ENCODE peak calls at places on chromosomes 7 and 10, in five cellular contexts. S is brain microvascular endothelial cell; U is cardiac muscle cell; P is A673; D is CD4-positive, alpha-beta memory T cell. Y is an unnamed sample.

GRCh38 chr10:111756541-111757061 is 427.0 kb downstream of the GPAM start:
- DNase-seq in P (peak; percentile 73), D (no peak), S (no peak), U (peak; percentile 72), Y (peak; percentile 91)

GRCh38 chr7:116404389-116404788 is 95.1 kb upstream of the CAV2 start:
- DNase-seq in S (no peak), P (no peak), D (no peak), U (no peak), Y (no peak)

GRCh38 chr7:26959290-26959689 is 94.9 kb upstream of the SKAP2 start:
- DNase-seq in S (no peak), U (no peak), P (no peak), D (no peak), Y (no peak)

GRCh38 chr7:121140790-121141189 is 152.3 kb downstream of the CPED1 start:
- DNase-seq in P (no peak), D (no peak), S (no peak), U (no peak), Y (no peak)

GRCh38 chr7:1187127-1187526 is 27.1 kb upstream of the ZFAND2A start:
- DNase-seq in S (no peak), U (no peak), P (no peak), D (no peak), Y (no peak)

GRCh38 chr7:107837145-107837512 is 34.1 kb upstream of the SLC26A3 start:
- DNase-seq in U (no peak), P (no peak), S (no peak), D (no peak), Y (no peak)

GRCh38 chr7:95491201-95491600 is 5.5 kb downstream of the ASB4 start:
- DNase-seq in D (no peak), P (no peak), S (no peak), U (no peak), Y (no peak)

GRCh38 chr7:47580811-47581331 is 1.0 kb downstream of the TNS3 start:
- DNase-seq in P (no peak), S (no peak), U (no peak), D (no peak), Y (peak; percentile 48)

GRCh38 chr10:28293238-28294168 is 9.4 kb downstream of the MPP7 start:
- DNase-seq in D (no peak), S (no peak), P (no peak), U (no peak), Y (peak; percentile 82)

GRCh38 chr10:93816123-93816747 is 58.5 kb downstream of the LGI1 start:
- DNase-seq in S (peak; percentile 50), P (peak; percentile 83), D (no peak), U (peak; percentile 78), Y (peak; percentile 73)

GRCh38 chr10:60958892-60959601 is 15.1 kb upstream of the RHOBTB1 start:
- DNase-seq in U (no peak), P (no peak), S (peak; percentile 20), D (no peak), Y (no peak)

GRCh38 chr7:47368190-47368812 is 213.6 kb downstream of the TNS3 start:
- DNase-seq in D (no peak), U (no peak), P (no peak), S (no peak), Y (no peak)

GRCh38 chr10:31397852-31398251 is 78.8 kb downstream of the ZEB1 start:
- DNase-seq in S (no peak), U (no peak), P (no peak), D (no peak), Y (no peak)

GRCh38 chr7:123494193-123494796 is 40.1 kb downstream of the IQUB start:
- DNase-seq in U (peak; percentile 38), S (peak; percentile 29), P (peak; percentile 53), D (no peak), Y (peak; percentile 5)

GRCh38 chr10:7519351-7519750 is 108.5 kb upstream of the SFMBT2 start:
- DNase-seq in D (no peak), S (no peak), U (no peak), P (no peak), Y (no peak)

GRCh38 chr10:89275383-89275782 is 23.8 kb upstream of the LIPA start:
- DNase-seq in U (no peak), D (no peak), P (no peak), S (no peak), Y (no peak)

DNA sequence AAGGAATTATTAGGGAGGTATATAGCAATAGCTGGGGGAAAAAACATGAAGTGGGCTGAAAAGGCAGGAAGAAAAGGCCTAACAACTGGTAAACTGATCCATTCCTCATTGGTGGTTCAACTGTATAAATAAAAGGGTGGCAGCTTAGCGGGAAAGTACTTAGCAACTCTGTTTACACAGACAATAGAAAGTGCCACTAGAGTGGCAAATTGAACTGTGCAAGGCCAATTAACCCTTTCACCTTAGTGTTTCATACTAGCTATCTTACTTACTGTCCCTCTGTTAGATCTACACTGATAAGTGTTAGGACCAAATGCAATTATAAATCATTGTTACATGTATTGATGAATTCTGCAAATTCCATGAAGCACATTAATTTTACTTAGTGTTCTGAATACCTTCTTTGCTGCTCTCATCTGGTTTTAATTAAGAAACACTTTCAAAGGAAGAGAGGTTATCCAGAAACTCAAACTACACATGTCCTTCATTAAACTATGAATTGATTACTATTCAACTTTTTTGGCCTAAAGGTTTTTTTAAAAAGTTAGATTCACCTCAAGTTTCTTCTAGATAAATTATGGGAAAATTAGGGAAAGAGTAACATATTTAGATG is 28.0 kb downstream of the DNAJC1 start:
- DNase-seq in S (no peak), U (no peak), D (no peak), P (peak; percentile 23), Y (peak; percentile 43)
- H3K27ac ChIP-seq in S (no peak overlapping the region), U (no peak overlapping the region), D (no peak overlapping the region), P (no peak overlapping the region), Y (no peak overlapping the region)

DNA sequence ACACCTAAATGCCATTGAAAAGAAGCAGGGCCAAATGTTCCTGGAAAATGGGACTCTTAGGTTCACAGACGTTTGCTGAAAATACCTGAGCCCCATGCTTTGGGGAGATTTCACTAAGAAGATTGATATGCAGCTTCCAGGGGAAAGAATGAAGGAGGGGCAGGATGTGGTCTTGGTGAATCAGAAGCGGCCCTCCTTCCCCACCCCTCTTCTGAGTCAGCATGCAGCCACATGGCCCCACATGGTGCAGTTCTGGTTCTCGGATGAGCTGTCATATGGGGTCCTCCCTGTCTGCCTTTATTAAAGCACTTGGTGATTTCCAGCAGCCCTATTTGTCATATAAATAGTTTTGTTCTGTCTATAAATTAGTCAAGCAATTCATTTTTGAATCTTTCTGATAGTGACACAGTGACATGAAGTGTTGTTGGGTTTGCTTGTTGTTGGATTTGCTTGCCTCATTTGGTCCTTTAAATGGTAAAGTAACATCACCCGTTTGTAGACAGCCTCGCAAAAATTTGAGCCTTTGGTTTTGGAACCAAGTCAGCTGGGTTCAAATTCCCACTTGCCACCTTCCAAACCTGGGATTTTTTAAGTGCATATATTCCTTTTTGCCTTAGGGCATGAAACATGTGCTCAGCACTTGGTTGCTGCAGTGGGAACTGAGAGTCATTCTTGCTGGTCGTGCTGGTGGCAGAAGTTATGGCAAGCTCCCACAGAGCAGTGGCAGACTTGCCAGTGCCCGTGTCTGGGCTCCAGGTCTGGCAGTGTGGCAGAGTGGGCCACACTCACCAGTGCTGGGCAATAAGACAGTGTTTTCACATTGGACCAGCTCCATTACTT is 68.1 kb upstream of the CDK6 start:
- DNase-seq in S (peak; percentile 97), U (no peak), P (peak; percentile 41), D (peak; percentile 91), Y (peak; percentile 97)
- H3K27ac ChIP-seq in S (peak overlapping the region; percentile 75), U (no peak overlapping the region), P (no peak overlapping the region), D (no peak overlapping the region), Y (peak overlapping the region; percentile 12)

DNA sequence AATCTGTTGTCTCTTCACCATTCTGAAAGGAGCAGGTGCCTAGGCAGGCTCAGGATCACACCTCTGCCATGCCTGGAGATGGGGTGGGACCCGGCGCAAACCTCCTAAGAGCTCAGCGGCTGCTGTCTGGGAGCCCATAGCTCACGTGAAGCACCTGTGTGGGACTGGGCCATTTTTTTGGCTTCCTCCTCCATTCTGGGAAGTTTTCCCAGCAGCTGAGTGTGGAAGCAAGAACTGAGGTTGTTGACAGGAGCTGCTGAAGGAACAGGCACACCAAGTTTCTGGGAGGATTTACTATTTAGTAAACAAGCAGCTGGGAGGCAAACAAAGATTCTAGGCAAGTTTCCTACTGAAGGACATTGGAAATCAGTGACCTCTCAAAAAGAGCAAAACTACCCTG is 77.3 kb downstream of the FAM13C start:
- DNase-seq in D (no peak), U (no peak), S (no peak), P (no peak), Y (no peak)
- H3K27ac ChIP-seq in D (no peak overlapping the region), U (no peak overlapping the region), S (no peak overlapping the region), P (no peak overlapping the region), Y (no peak overlapping the region)

GRCh38 chr10:43904831-43905230 is 256.1 kb upstream of the ZNF32 start:
- DNase-seq in S (no peak), U (no peak), D (no peak), P (no peak), Y (no peak)
- H3K27ac ChIP-seq in S (no peak overlapping the region), U (no peak overlapping the region), D (no peak overlapping the region), P (no peak overlapping the region), Y (no peak overlapping the region)

GRCh38 chr10:51302316-51302715 is 228.0 kb downstream of the PRKG1 start:
- DNase-seq in U (no peak), P (no peak), S (no peak), D (no peak), Y (no peak)

GRCh38 chr10:51300617-51301350 is 226.5 kb downstream of the PRKG1 start:
- DNase-seq in D (no peak), U (no peak), S (no peak), P (no peak), Y (no peak)

GRCh38 chr10:51297438-51297837 is 223.2 kb downstream of the PRKG1 start:
- DNase-seq in P (no peak), D (no peak), U (no peak), S (no peak), Y (no peak)

GRCh38 chr10:51301644-51302043 is 227.4 kb downstream of the PRKG1 start:
- DNase-seq in P (no peak), U (no peak), S (peak; percentile 74), D (no peak), Y (no peak)
- H3K27ac ChIP-seq in P (no peak overlapping the region), U (no peak overlapping the region), S (no peak overlapping the region), D (no peak overlapping the region), Y (no peak overlapping the region)

DNA sequence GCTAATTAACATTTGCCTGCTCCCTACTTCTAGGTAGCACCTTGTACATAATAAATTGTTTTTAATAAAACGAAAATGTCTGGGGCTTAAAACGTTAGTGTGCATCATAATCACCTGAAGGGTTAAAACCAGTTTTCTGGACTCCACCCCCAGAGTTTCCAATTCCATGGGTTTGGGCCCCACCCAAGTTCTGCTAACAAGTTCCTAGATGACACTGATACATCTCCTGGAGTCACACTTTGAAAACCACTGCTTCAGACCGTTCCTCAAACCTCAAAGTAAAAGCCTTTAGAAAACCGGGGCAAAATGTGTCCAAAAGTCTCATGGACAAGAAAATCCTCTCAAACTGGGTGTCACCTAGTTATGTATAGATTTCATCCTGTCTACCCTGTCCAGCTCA is 9.3 kb downstream of the OSBPL3 start:
- DNase-seq in D (no peak), S (no peak), P (no peak), U (no peak), Y (no peak)
- H3K27ac ChIP-seq in D (no peak overlapping the region), S (peak overlapping the region; percentile 97), P (no peak overlapping the region), U (no peak overlapping the region), Y (no peak overlapping the region)